ENCODE peak calls at places on chromosomes 4 and X, in four cellular contexts. A is K562, X is IMR-90, L is A549. S is an unnamed sample.
A peak's percentile ranks its signal among the peaks of the same experiment; 100 is the strongest.

GRCh38 chr4:81844717-81845116 is 373.0 kb upstream of the RASGEF1B start:
- DNase-seq in A (peak; percentile 82), X (peak; percentile 57), L (peak; percentile 34), S (peak; percentile 12)

GRCh38 chr4:104726002-104726401 is 231.3 kb upstream of the CXXC4 start:
- DNase-seq in X (no peak), L (no peak), A (no peak), S (no peak)

GRCh38 chr4:74675673-74676279 is 118.5 kb downstream of the BTC start:
- DNase-seq in X (peak; percentile 76), L (peak; percentile 18), A (peak; percentile 75), S (no peak)

GRCh38 chr4:185113340-185113739 is 29.7 kb upstream of the SLC25A4 start:
- DNase-seq in L (no peak), X (peak; percentile 21), A (peak; percentile 28), S (no peak)

GRCh38 chr4:15239866-15240265 is 188.0 kb upstream of the C1QTNF7 start:
- DNase-seq in X (peak; percentile 32), L (no peak), A (no peak), S (no peak)

GRCh38 chr4:94507708-94508107 is 56.0 kb downstream of the PDLIM5 start:
- DNase-seq in L (no peak), A (peak; percentile 50), X (peak; percentile 93), S (no peak)

GRCh38 chrX:44352739-44353138 is 9.3 kb upstream of the EFHC2 start:
- DNase-seq in X (no peak), A (no peak), L (no peak), S (no peak)

GRCh38 chrX:15127010-15127409 is 142.9 kb downstream of the ASB9 start:
- DNase-seq in A (no peak), L (no peak), X (no peak), S (no peak)

GRCh38 chr4:138199568-138200235 is 42.4 kb downstream of the SLC7A11 start:
- DNase-seq in A (no peak), L (no peak), X (peak; percentile 33), S (no peak)

GRCh38 chr4:146123231-146123630 is 52.3 kb upstream of the LSM6 start:
- DNase-seq in X (no peak), L (no peak), A (no peak), S (no peak)

GRCh38 chrX:51894697-51895336 is 1.4 kb downstream of the MAGED1 start:
- DNase-seq in A (no peak), X (peak; percentile 31), L (no peak), S (no peak)

GRCh38 chrX:51892921-51893745 is at the start of gene MAGED1:
- DNase-seq in L (peak; percentile 55), X (peak; percentile 95), A (no peak), S (peak; percentile 84)

GRCh38 chrX:51891821-51892551 is 1.4 kb upstream of the MAGED1 start:
- DNase-seq in X (peak; percentile 69), A (no peak), L (no peak), S (no peak)

GRCh38 chrX:51896626-51897025 is 3.2 kb downstream of the MAGED1 start:
- DNase-seq in A (no peak), X (no peak), L (no peak), S (no peak)

DNA sequence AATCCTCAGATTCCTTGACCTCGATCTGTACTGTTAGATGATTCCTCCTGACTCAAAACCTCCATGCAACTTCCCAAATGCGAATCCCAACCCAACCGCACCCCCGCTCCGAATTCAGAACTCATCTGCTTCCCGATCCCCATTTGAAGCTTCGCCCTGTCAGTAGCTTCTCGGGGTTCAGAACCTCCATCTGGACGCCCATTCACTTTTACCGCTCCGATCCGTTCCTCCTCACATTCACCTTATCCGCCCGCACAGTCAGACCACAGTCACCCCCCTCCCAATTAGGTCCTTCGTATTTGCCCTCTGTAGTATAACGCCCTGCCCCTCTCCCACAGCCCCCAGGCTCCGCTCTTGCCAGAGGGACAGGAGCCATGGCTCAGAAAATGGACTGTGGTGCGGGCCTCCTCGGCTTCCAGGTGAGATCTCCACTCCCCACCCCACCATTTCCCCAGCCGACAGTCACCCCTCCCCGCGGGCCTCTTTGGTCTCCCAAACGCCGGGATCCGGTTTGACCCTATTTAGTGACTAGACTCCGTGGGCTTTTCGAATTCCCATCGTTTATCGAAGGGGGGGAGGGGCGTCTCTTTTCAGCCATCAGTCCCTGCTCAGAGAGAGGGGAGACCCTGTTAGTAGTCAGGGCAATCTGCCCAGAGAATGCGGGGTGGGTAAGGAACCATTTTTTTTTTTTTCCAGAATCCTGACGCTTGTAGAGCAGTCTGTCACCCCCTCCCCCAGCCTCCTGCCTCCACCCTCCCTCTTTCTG is 691 bp downstream of the MAGED1 start:
- DNase-seq in X (peak; percentile 11), A (no peak), L (no peak), S (no peak)
- TF ChIP-seq SMC3 in X (no peak), A (no peak), L (no peak), S (no peak)

DNA sequence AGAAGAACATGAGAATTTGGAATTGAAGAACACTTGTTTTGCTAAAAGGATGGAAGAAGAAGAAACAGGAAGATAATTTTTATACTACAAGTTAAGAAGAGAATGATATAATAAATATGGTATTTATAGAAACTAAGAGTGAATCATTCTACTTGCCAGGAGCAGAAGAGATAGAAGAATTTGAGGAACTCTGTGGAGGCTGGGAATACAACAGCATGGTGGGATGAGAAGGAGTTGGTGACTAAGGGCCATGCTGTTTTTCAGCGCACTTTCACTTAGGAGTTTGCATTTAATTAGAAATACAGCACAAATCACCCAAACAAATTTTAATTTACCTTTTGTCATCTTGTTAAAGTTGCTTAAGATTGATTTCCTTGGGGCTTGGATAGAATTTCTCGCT is 20.5 kb downstream of the HADH start:
- DNase-seq in A (no peak), X (peak; percentile 89), L (no peak), S (no peak)
- H3K4me1 ChIP-seq in A (peaks cover 13% of the 10 kb centered on the region), X (peaks cover 6% of the 10 kb centered on the region), L (no peaks in the 10 kb centered on the region), S (no peaks in the 10 kb centered on the region)

GRCh38 chr4:147975902-147976301 is 244.0 kb downstream of the ARHGAP10 start:
- DNase-seq in L (no peak), X (peak; percentile 25), A (no peak), S (no peak)

GRCh38 chr4:147970003-147970402 is 238.1 kb downstream of the ARHGAP10 start:
- DNase-seq in X (no peak), L (no peak), A (no peak), S (no peak)

GRCh38 chr4:147976341-147976928 is 244.5 kb downstream of the ARHGAP10 start:
- DNase-seq in A (no peak), L (no peak), X (no peak), S (no peak)

GRCh38 chr4:147969573-147969972 is 237.7 kb downstream of the ARHGAP10 start:
- DNase-seq in A (no peak), X (no peak), L (no peak), S (no peak)

GRCh38 chr4:147975325-147975724 is 243.4 kb downstream of the ARHGAP10 start:
- DNase-seq in X (peak; percentile 70), A (no peak), L (no peak), S (no peak)
- TF ChIP-seq SMC3 in X (no peak), A (no peak), L (no peak), S (no peak)

GRCh38 chr4:183177001-183177400 is 77.9 kb downstream of the WWC2 start:
- DNase-seq in X (no peak), A (no peak), L (no peak), S (no peak)
- H3K4me1 ChIP-seq in X (peaks cover 18% of the 10 kb centered on the region), A (no peaks in the 10 kb centered on the region), L (peaks cover 56% of the 10 kb centered on the region), S (no peaks in the 10 kb centered on the region)

GRCh38 chr4:187172340-187172761 is 448.7 kb upstream of the FAT1 start:
- DNase-seq in A (no peak), L (no peak), X (no peak), S (no peak)
- TF ChIP-seq SMC3 in A (no peak), L (no peak), X (no peak), S (no peak)